ENCODE peak calls at places on chromosomes 11 and 22, in six cellular contexts. F, T, O, P, I and R are unnamed samples.

GRCh38 chr22:27751277-27752070 is 50.1 kb downstream of the MN1 start:
- DNase-seq in P (no peak), F (no peak), I (no peak), T (no peak), O (no peak), R (no peak)

GRCh38 chr11:119194811-119195210 is 9.5 kb downstream of the NHERF4 start:
- DNase-seq in F (no peak), O (no peak), P (no peak), I (no peak), T (no peak), R (no peak)

GRCh38 chr11:94171693-94172440 is 43.2 kb downstream of the PANX1 start:
- DNase-seq in T (peak), F (no peak), O (peak), P (no peak), I (no peak), R (no peak)

GRCh38 chr22:38271927-38272372 is 860 bp downstream of the TMEM184B start:
- DNase-seq in T (no peak), P (no peak), F (no peak), I (no peak), O (peak), R (no peak)

GRCh38 chr11:75728992-75729391 is 11.4 kb downstream of the MOGAT2 start:
- DNase-seq in I (no peak), O (no peak), F (no peak), T (no peak), P (no peak), R (no peak)

GRCh38 chr11:27512238-27512637 is 5.7 kb upstream of the LIN7C start:
- DNase-seq in O (no peak), P (no peak), F (no peak), T (no peak), I (no peak), R (no peak)

GRCh38 chr11:95229199-95230053 is 1.6 kb downstream of the SESN3 start:
- DNase-seq in I (no peak), O (no peak), T (no peak), F (no peak), P (no peak), R (no peak)

GRCh38 chr11:67303989-67304411 is 670 bp downstream of the SSH3 start:
- DNase-seq in P (no peak), O (peak), I (no peak), F (no peak), T (no peak), R (no peak)

GRCh38 chr11:102614485-102614884 is 10.6 kb downstream of the MMP20 start:
- DNase-seq in O (no peak), T (no peak), F (no peak), I (no peak), P (no peak), R (no peak)

GRCh38 chr11:2825886-2826678 is 59.5 kb downstream of the CDKN1C start:
- DNase-seq in I (peak), T (peak), P (no peak), O (peak), F (peak), R (no peak)

GRCh38 chr11:73158356-73159051 is 16.4 kb upstream of the FCHSD2 start:
- DNase-seq in T (peak), F (no peak), P (no peak), O (no peak), I (no peak), R (no peak)

GRCh38 chr22:45233386-45233785 is 7.3 kb downstream of the KIAA0930 start:
- DNase-seq in F (no peak), I (no peak), P (no peak), T (no peak), O (no peak), R (no peak)

GRCh38 chr11:96413408-96413807 is 23.6 kb downstream of the JRKL start:
- DNase-seq in F (no peak), O (no peak), P (no peak), T (no peak), I (no peak), R (no peak)

GRCh38 chr11:120858740-120859139 is 165.2 kb upstream of the TBCEL start:
- DNase-seq in I (no peak), F (no peak), P (no peak), T (peak), O (no peak), R (no peak)

GRCh38 chr22:27274770-27275449 is 526.6 kb downstream of the MN1 start:
- DNase-seq in T (peak), O (no peak), F (no peak), P (no peak), I (no peak), R (no peak)

GRCh38 chr11:65907878-65908277 is 7.7 kb upstream of the FOSL1 start:
- DNase-seq in F (no peak), P (no peak), O (no peak), T (no peak), I (no peak), R (no peak)

GRCh38 chr22:32720924-32721323 is 80.6 kb upstream of the TIMP3 start:
- DNase-seq in I (no peak), T (peak), O (no peak), F (no peak), P (no peak), R (no peak)

GRCh38 chr22:25437414-25438160 is 126.9 kb upstream of the GRK3 start:
- DNase-seq in O (no peak), F (no peak), T (no peak), I (no peak), P (no peak), R (no peak)

GRCh38 chr22:19832476-19833108 is 22.1 kb downstream of the GNB1L start:
- DNase-seq in O (no peak), I (no peak), F (no peak), P (no peak), T (peak), R (no peak)

GRCh38 chr11:83510530-83511449 is 224.6 kb upstream of the CCDC90B start:
- DNase-seq in O (no peak), T (no peak), P (no peak), F (no peak), I (no peak), R (no peak)

GRCh38 chr11:118614511-118614910 is 7.1 kb downstream of the PHLDB1 start:
- DNase-seq in F (no peak), T (no peak), I (no peak), O (no peak), P (no peak), R (no peak)

GRCh38 chr11:20260307-20260706 is 100.0 kb upstream of the DBX1 start:
- DNase-seq in F (no peak), O (no peak), I (no peak), T (no peak), P (no peak), R (no peak)

GRCh38 chr11:22725079-22725478 is 58.7 kb downstream of the GAS2 start:
- DNase-seq in F (no peak), I (no peak), T (no peak), O (no peak), P (no peak), R (no peak)

GRCh38 chr22:29581799-29582198 is 886 bp upstream of the NIPSNAP1 start:
- DNase-seq in I (no peak), F (no peak), P (no peak), T (no peak), O (peak), R (no peak)

GRCh38 chr22:34161724-34162123 is 241.4 kb upstream of the LARGE1 start:
- DNase-seq in I (no peak), P (no peak), T (no peak), F (no peak), O (no peak), R (no peak)

GRCh38 chr11:133212201-133212600 is 320.1 kb downstream of the OPCML start:
- DNase-seq in P (no peak), O (no peak), F (no peak), T (no peak), I (no peak), R (no peak)

GRCh38 chr11:72573380-72573949 is 100.8 kb downstream of the PDE2A start:
- DNase-seq in I (peak), F (no peak), P (no peak), O (peak), T (peak), R (no peak)

GRCh38 chr11:26017903-26018750 is 313.8 kb upstream of the ANO3 start:
- DNase-seq in O (no peak), T (no peak), P (no peak), F (no peak), I (no peak), R (no peak)

GRCh38 chr11:66126808-66127555 is 56.9 kb downstream of the PACS1 start:
- DNase-seq in O (peak), I (no peak), T (peak), P (no peak), F (peak), R (no peak)

GRCh38 chr11:66080055-66080817 is 10.2 kb downstream of the PACS1 start:
- DNase-seq in I (no peak), P (no peak), O (peak), T (peak), F (no peak), R (no peak)

DNA sequence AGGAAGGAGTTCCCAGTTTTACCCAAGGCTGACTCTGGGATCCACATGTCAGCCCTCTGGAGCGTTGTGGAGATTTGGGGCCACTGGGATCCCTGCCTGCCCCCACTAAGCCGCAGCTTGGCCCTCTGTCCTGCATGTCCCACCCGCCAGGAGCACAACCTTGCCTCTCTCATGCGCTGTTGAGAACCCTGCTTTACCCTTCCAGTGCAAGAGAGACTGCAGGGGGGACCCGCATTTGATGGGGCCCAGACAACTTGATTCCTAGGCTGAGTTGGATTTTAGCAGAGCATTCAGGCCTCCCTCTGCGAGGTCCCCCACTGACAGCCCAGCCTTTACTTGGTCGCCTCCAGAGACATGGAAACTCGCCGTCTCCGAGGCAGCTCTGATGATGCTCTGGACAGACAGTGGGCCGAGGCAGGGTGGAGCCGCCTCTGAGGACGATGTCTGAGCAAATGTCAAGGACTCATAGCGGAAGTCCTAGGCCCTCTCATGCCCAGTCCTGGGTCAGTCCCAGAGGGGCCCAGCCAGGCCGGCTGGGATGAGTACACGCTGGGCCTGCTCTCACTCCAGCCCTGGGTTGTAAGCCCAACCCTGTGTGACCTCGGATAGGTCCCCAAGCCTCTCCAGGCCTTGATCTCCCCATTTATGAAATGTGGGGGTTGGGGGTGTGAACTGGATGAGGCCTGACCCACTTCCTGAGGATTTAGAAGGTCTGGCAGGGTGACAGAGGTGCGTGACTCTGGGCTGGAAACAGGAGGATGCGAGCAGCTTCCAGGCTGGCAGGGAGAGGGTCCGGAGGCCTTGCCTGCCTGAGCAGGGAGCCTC is 590 bp downstream of the CD5 start:
- DNase-seq in I (no peak), T (no peak), O (no peak), P (no peak), F (no peak), R (no peak)
- H3K4me3 ChIP-seq in I (no peak), T (no peak), O (no peak), P (peak), F (no peak), R (no peak)

GRCh38 chr11:42407379-42407778 is 904.4 kb upstream of the API5 start:
- DNase-seq in T (no peak), F (no peak), I (no peak), P (no peak), O (no peak), R (no peak)
- TF ChIP-seq CTCF in T (no peak), F (no peak), I (no peak), P (no peak), O (no peak), R (no peak)

GRCh38 chr11:1749787-1750351 is 526 bp downstream of the IFITM10 start:
- DNase-seq in P (no peak), F (no peak), T (peak), O (peak), I (no peak), R (no peak)
- H3K4me3 ChIP-seq in P (peak), F (no peak), T (peak), O (no peak), I (no peak), R (no peak)

GRCh38 chr11:128906185-128907065 is 15.3 kb downstream of the KCNJ5 start:
- DNase-seq in O (no peak), P (no peak), F (no peak), T (no peak), I (no peak), R (no peak)
- TF ChIP-seq CTCF in O (no peak), P (no peak), F (no peak), T (no peak), I (no peak), R (no peak)

GRCh38 chr11:14359573-14360031 is 619 bp upstream of the RRAS2 start:
- DNase-seq in T (peak), F (no peak), I (no peak), P (no peak), O (no peak), R (no peak)
- H3K4me3 ChIP-seq in T (peak), F (peak), I (no peak), P (no peak), O (no peak), R (peak)

DNA sequence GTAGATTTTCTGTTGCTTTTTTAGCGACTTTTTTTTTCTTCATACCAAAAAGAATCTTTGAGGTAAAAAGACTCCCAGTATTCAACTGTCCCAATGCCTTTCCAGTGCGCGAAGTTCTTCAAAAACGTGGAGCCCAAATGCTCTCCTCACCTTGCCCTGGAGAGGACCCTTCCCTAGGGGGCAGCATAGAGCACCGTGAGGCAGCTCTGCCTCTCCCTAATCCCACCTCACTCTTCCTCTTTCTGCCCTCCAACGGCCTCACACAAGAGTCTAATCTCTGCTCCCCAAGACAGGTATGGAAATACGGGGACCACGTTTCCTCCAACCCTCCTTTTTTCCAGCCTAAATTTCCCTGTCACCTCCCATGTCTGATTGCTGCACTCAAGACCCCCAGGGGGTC is 117.5 kb upstream of the ALX4 start:
- DNase-seq in I (peak), P (no peak), F (no peak), T (no peak), O (no peak), R (no peak)
- TF ChIP-seq CTCF in I (peak), P (no peak), F (peak), T (peak), O (no peak), R (peak)

GRCh38 chr22:37218399-37218770 is 6.1 kb upstream of the SSTR3 start:
- DNase-seq in I (no peak), F (no peak), P (no peak), O (no peak), T (no peak), R (no peak)
- H3K4me3 ChIP-seq in I (no peak), F (no peak), P (no peak), O (no peak), T (no peak), R (peak)

GRCh38 chr22:46299101-46299500 is 2.4 kb downstream of the GTSE1 start:
- DNase-seq in I (no peak), T (no peak), F (no peak), P (no peak), O (no peak), R (no peak)

GRCh38 chr22:46297151-46297819 is 615 bp downstream of the GTSE1 start:
- DNase-seq in F (peak), T (peak), P (no peak), O (no peak), I (no peak), R (no peak)

GRCh38 chr22:46294784-46295183 is 1.9 kb upstream of the GTSE1 start:
- DNase-seq in I (no peak), O (no peak), T (no peak), P (no peak), F (no peak), R (no peak)

GRCh38 chr22:46295277-46295971 is 1.2 kb upstream of the GTSE1 start:
- DNase-seq in F (no peak), I (no peak), O (no peak), P (no peak), T (no peak), R (no peak)

DNA sequence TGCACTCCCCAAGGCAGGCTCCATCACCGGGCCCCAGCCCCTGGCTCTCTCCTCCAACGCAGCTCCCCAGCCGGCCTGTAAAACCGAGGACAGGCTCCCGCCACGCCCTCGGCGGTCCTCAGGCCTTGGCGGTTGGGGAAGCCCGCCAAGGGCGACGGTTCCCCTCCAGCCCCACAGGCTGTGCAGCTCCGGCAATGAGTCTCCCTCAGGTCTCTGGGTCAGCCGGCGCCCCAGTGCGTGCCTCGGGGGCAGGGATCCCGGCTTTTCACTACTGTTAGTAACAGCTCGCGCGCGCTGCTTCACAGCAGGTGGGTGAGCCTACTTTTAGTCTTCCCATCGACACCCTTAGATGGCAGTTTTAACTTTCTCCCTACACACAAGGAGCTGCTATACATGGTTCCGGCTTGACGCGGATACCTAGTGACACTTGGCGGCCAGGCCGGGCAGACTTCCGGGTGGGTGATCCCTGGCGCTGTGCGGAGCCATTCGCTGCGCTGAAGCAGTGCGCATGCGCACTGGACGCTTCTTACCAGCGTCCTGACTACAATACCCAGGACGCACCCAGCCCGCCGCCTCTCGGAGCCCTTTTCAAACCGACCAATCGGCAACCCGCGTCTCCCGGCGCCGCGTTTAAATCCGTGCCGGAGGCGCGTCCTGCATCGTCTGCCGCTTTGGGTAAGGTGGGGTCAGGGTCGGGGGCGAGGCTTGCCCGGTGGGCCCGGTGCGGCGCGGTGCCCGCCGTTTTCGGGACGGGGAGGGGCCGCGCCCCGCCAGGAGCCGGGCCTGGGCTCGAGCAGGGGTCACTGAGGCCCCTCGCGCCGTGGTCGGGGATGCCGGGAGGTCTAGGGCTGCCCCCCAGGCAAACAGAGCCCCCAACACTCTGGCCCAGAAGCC is at the start of gene GTSE1:
- DNase-seq in O (peak), I (peak), P (peak), F (peak), T (peak), R (peak)
- TF ChIP-seq CTCF in O (no peak), I (no peak), P (no peak), F (peak), T (no peak), R (peak)